ENCODE peak calls at places on chromosome 1, in ten cellular contexts. B, J, F, O, I, H, G, S, V and Y are unnamed samples.

GRCh38 chr1:173861731-173862145 is 6.1 kb downstream of the GAS5 start:
- DNase-seq in B (no peak), J (no peak), F (peak), O (no peak), I (no peak), H (no peak), G (no peak), S (no peak), V (no peak), Y (no peak)

GRCh38 chr1:111895456-111895855 is 94.0 kb downstream of the KCND3 start:
- DNase-seq in B (no peak), J (no peak), F (peak), O (no peak), I (no peak), H (no peak), G (peak), S (no peak), V (no peak), Y (no peak)

GRCh38 chr1:20720631-20721051 is 2.8 kb upstream of the KIF17 start:
- DNase-seq in B (no peak), J (no peak), F (no peak), O (no peak), I (no peak), H (no peak), G (no peak), S (peak), V (no peak), Y (no peak)

GRCh38 chr1:22850681-22851080 is 122.0 kb downstream of the LACTBL1 start:
- DNase-seq in B (no peak), J (no peak), F (no peak), O (no peak), I (no peak), H (peak), G (peak), S (no peak), V (no peak), Y (no peak)

GRCh38 chr1:183246436-183246835 is 60.4 kb downstream of the LAMC2 start:
- DNase-seq in B (no peak), J (no peak), F (no peak), O (no peak), I (no peak), H (no peak), G (no peak), S (no peak), V (no peak), Y (no peak)

GRCh38 chr1:91014475-91014874 is 7.4 kb downstream of the ZNF644 start:
- DNase-seq in B (no peak), J (no peak), F (no peak), O (no peak), I (no peak), H (no peak), G (peak), S (no peak), V (no peak), Y (no peak)

GRCh38 chr1:198575715-198576641 is 35.5 kb upstream of the ATP6V1G3 start:
- DNase-seq in B (no peak), J (no peak), F (no peak), O (no peak), I (no peak), H (no peak), G (peak), S (no peak), V (no peak), Y (no peak)

GRCh38 chr1:36094621-36095061 is 5.9 kb downstream of the ADPRS start:
- DNase-seq in B (no peak), J (no peak), F (no peak), O (no peak), I (no peak), H (no peak), G (no peak), S (peak), V (no peak), Y (no peak)

GRCh38 chr1:83064589-83065242 is 934.2 kb downstream of the TTLL7 start:
- DNase-seq in B (no peak), J (no peak), F (no peak), O (no peak), I (no peak), H (no peak), G (peak), S (no peak), V (no peak), Y (peak)